ENCODE peak calls at places on chromosomes 7 and 10, in ten cellular contexts. U is hepatocyte; C is stomach; R is Calu3; P is adrenal gland; Q is CD8-positive, alpha-beta T cell; X is natural killer cell; Z is IMR-90; M is psoas muscle; B is choroid plexus epithelial cell. V is an unnamed sample.

GRCh38 chr7:45174328-45174610 is 16.7 kb downstream of the RAMP3 start:
- DNase-seq in M (no peak), U (no peak), P (peak; percentile 5), R (no peak), X (no peak), B (no peak), Q (no peak), Z (no peak), C (no peak), V (no peak)

GRCh38 chr7:6636741-6637543 is at the start of gene ZNF316:
- DNase-seq in Q (peak; percentile 57), R (peak; percentile 75), C (peak; percentile 69), M (peak; percentile 69), P (peak; percentile 53), B (peak; percentile 50), U (peak; percentile 81), X (peak; percentile 75), Z (peak; percentile 38), V (peak; percentile 37)

GRCh38 chr10:5462841-5463293 is 36.5 kb downstream of the CALML5 start:
- DNase-seq in P (no peak), U (no peak), X (no peak), R (no peak), Q (no peak), C (no peak), Z (no peak), M (no peak), B (no peak), V (no peak)

GRCh38 chr7:87599336-87599735 is 1.3 kb downstream of the ABCB1 start:
- DNase-seq in C (peak; percentile 28), X (peak; percentile 59), M (no peak), P (no peak), U (peak; percentile 7), Z (no peak), R (no peak), Q (peak; percentile 49), B (no peak), V (no peak)

GRCh38 chr10:49647985-49648795 is 31.3 kb upstream of the C10orf53 start:
- DNase-seq in M (no peak), R (no peak), Z (no peak), B (no peak), Q (no peak), U (no peak), C (peak; percentile 16), P (no peak), X (no peak), V (no peak)

GRCh38 chr7:138865843-138866242 is 67.8 kb upstream of the ATP6V0A4 start:
- DNase-seq in C (no peak), B (peak; percentile 46), P (no peak), U (no peak), Q (peak; percentile 34), M (no peak), Z (no peak), X (no peak), R (peak; percentile 65), V (no peak)

GRCh38 chr7:104130726-104131125 is 77.1 kb downstream of the ORC5 start:
- DNase-seq in U (no peak), B (peak; percentile 17), X (no peak), C (no peak), P (no peak), Q (no peak), R (no peak), M (no peak), Z (no peak), V (no peak)

GRCh38 chr10:101814466-101815041 is 3.7 kb downstream of the OGA start:
- DNase-seq in B (no peak), C (no peak), Q (no peak), P (no peak), X (no peak), R (no peak), M (no peak), U (no peak), Z (no peak), V (no peak)

DNA sequence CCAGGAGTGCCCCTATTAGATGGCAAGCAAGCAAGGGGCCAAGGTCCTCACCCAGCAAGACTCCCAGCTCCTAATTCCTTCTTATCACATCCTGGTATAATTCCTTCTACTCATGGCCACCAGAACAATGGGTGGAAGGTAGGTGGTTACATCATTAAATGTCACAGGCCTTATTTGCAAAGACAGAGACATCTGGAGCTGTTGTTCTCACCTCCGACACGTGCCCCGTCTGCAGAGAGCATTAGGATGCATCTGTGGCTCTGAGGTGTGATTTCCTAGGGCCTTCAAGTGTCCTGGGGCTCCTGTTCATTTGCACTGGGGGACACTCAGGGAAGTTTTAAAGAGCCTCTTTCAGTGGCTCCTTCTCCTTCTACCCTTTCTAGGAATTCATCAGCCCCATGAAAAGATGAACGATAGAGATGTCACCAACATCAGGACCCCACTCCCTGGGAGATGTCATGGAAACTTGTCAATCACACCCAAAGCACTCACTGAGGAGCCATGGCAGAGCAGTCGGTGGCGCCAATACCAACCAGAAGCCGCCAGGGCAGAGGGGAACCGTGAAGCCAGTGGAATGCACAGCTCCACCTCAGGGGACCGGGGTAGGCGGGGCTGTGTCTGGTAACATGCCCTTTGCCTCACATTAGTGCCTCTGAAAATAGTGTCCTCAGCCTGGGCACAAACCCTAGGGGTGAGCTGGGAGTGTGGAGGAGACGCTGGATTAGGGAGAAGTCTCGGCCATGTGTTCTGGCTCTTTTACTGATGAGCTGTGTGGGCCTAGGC is 2.9 kb upstream of the ATP6V0E2 start:
- DNase-seq in M (no peak), C (no peak), Q (no peak), U (no peak), Z (no peak), R (no peak), X (no peak), P (no peak), B (no peak), V (no peak)
- TF ChIP-seq CTCF in M (no peak), C (no peak), Q (no peak), U (no peak), Z (no peak), R (no peak), X (no peak), P (no peak), B (no peak), V (no peak)

DNA sequence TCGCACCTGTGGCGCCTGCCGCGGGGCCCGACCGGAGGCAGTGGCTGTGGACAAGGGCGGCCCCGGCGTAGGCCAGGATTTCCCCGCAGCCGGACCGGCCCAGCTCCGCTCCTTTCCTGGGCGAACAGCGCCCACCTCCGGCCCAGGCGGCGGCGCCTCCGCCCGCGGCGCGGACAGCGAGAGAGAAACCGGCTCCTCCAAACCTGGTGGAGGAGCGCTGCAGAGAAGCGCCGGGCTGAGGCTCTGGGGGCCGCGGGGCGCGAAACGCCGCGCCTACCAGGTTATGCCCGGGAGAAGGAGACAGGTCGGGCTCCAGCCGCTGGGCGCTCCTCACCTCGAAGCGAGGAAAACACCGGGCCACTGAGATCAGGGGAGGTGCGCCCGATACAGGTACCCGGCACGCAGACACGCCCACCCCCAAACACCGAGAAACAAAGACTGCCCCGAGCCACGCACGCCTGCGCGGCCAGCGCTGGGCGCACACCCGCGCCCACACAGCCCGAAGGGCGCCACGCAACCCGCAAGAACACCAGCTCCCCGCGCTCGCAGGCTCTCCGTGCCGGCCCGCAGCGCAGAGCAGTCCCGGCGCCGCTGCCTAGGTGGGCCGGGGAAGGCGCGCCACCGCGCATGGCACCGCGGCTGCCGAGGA is 3.3 kb downstream of the GRID1 start:
- DNase-seq in Z (no peak), C (peak; percentile 50), M (no peak), B (peak; percentile 29), R (peak; percentile 62), P (peak; percentile 18), X (no peak), U (peak; percentile 81), Q (no peak), V (peak; percentile 50)
- TF ChIP-seq CTCF in Z (peak; percentile 28), C (peak; percentile 28), M (peak; percentile 13), B (peak; percentile 29), R (no peak), P (peak; percentile 52), X (no peak), U (peak; percentile 75), Q (no peak), V (peak; percentile 63)

GRCh38 chr7:1189986-1190772 is 30.2 kb upstream of the ZFAND2A start:
- DNase-seq in U (no peak), R (no peak), Z (no peak), Q (no peak), M (no peak), C (no peak), X (no peak), B (no peak), P (no peak), V (no peak)

GRCh38 chr7:1193593-1194424 is 33.8 kb upstream of the ZFAND2A start:
- DNase-seq in R (peak; percentile 92), Q (peak; percentile 43), B (peak; percentile 55), C (peak; percentile 65), X (no peak), U (peak; percentile 35), Z (peak; percentile 39), M (peak; percentile 46), P (peak; percentile 66), V (no peak)

GRCh38 chr7:1196950-1197349 is 35.7 kb upstream of the UNCX start:
- DNase-seq in B (no peak), M (no peak), P (no peak), Q (no peak), U (no peak), Z (no peak), X (no peak), R (no peak), C (no peak), V (no peak)

GRCh38 chr7:1188720-1189294 is 28.8 kb upstream of the ZFAND2A start:
- DNase-seq in Z (no peak), U (no peak), M (no peak), Q (no peak), X (no peak), R (no peak), B (no peak), C (no peak), P (no peak), V (no peak)

DNA sequence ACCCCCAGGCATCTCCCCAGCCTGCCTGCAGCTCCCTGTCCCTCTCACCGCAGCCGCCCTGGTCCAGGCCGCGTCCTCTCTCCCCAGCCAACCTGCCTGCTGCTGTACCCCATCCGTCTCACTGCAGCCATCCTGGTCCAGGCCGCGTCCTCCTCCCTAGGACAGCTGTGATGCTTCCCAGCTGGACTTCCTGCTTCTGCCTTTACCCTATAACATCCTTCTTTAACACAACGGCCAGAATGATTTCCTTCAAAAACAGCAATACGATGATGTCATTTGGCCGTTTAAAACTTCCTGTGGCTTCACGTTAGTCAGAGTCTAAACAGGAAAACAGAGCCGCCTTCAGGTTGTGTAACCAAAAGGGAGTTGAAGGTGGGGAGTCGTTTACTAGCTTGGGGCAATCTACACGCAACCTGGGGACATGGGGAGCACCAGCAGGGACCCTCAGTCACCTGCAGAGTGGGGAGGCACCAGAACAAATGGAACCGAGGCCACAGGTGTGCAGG is 32.2 kb upstream of the ZFAND2A start:
- DNase-seq in Z (peak; percentile 95), U (no peak), X (no peak), Q (no peak), M (no peak), B (peak; percentile 87), P (no peak), C (no peak), R (no peak), V (no peak)
- TF ChIP-seq CTCF in Z (no peak), U (no peak), X (no peak), Q (no peak), M (no peak), B (peak; percentile 34), P (no peak), C (no peak), R (no peak), V (no peak)

DNA sequence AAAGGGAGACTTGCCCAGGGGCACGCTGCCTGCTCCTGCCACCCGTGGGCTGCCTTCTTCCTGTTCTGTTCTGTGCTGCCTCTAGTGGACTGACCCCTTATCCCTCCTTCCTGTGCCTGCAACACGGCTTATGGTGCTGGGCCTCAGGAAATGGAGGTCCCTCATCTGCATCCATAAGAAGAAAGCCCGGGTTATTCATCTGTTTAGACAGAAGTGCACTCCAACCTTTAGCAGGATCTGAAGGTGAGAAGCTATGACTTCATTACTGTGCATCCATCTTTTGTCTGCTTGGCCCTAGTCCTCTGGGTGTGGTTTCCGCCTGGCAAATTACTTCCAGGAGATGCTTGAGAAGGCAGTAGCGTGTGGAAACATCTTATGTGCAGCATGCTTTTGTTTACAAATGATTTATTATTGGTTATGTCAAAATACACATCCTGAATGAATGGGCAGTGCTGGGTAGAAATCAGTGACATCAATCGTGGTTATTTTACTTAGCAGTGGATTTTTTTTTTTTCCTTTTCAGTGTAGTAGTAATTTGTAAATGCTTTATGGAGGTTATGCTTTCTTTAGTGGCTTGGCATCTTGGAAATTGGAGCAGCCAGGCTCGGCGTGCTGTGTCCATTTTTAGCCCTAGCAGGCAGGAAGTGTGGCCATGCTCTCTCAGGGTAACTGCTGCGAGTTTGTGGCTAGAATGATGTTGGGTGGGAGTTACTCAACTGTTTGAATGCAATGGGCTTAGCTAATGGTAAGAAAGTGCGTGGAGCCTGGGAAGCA is 12.7 kb downstream of the PTPRE start:
- DNase-seq in B (peak; percentile 76), X (no peak), R (no peak), Q (no peak), P (no peak), U (no peak), C (no peak), M (no peak), Z (peak; percentile 37), V (no peak)
- TF ChIP-seq CTCF in B (peak; percentile 57), X (no peak), R (no peak), Q (no peak), P (no peak), U (peak; percentile 24), C (no peak), M (peak; percentile 3), Z (no peak), V (peak; percentile 17)